ENCODE peak calls at places on chromosomes 5 and 9, in four cellular contexts. One of them, this sample, is unnamed.

GRCh38 chr9:99129091-99129490 is 24.2 kb downstream of the TGFBR1 start:
- DNase-seq in ovary: no peak
- DNase-seq in sigmoid colon: no peak
- DNase-seq in uterus: no peak
- DNase-seq in this sample: no peak

GRCh38 chr5:15365040-15365439 is 134.9 kb upstream of the FBXL7 start:
- DNase-seq in ovary: no peak
- DNase-seq in sigmoid colon: no peak
- DNase-seq in uterus: no peak
- DNase-seq in this sample: no peak

GRCh38 chr5:169421677-169422076 is 120.7 kb upstream of the SLIT3 start:
- DNase-seq in ovary: no peak
- DNase-seq in sigmoid colon: no peak
- DNase-seq in uterus: no peak
- DNase-seq in this sample: no peak

GRCh38 chr5:139880416-139881144 is 85.0 kb downstream of the PSD2 start:
- DNase-seq in ovary: peak; percentile 64
- DNase-seq in sigmoid colon: no peak
- DNase-seq in uterus: no peak
- DNase-seq in this sample: no peak

GRCh38 chr5:175021886-175022285 is 297.5 kb downstream of the MSX2 start:
- DNase-seq in ovary: no peak
- DNase-seq in sigmoid colon: no peak
- DNase-seq in uterus: no peak
- DNase-seq in this sample: no peak

GRCh38 chr5:126511961-126512360 is 83.1 kb downstream of the ALDH7A1 start:
- DNase-seq in ovary: no peak
- DNase-seq in sigmoid colon: no peak
- DNase-seq in uterus: no peak
- DNase-seq in this sample: no peak

GRCh38 chr5:3348576-3349535 is 246.8 kb upstream of the IRX1 start:
- DNase-seq in ovary: no peak
- DNase-seq in sigmoid colon: peak; percentile 48
- DNase-seq in uterus: no peak
- DNase-seq in this sample: no peak

GRCh38 chr5:34538026-34538672 is 118.0 kb upstream of the RAI14 start:
- DNase-seq in ovary: no peak
- DNase-seq in sigmoid colon: no peak
- DNase-seq in uterus: no peak
- DNase-seq in this sample: no peak

GRCh38 chr5:53260446-53260845 is 150.9 kb upstream of the MOCS2 start:
- DNase-seq in ovary: no peak
- DNase-seq in sigmoid colon: no peak
- DNase-seq in uterus: no peak
- DNase-seq in this sample: no peak
- H3K27ac ChIP-seq in ovary: no peak overlapping the region
- H3K27ac ChIP-seq in sigmoid colon: no peak overlapping the region
- H3K27ac ChIP-seq in uterus: no peak overlapping the region
- H3K27ac ChIP-seq in this sample: no peak overlapping the region

GRCh38 chr9:87713278-87713989 is 12.5 kb upstream of the CTSL start:
- DNase-seq in ovary: peak; percentile 81
- DNase-seq in sigmoid colon: peak; percentile 98
- DNase-seq in uterus: peak; percentile 92
- DNase-seq in this sample: peak; percentile 56
- TF ChIP-seq POLR2A in ovary: peak; percentile 19
- TF ChIP-seq POLR2A in sigmoid colon: no peak
- TF ChIP-seq POLR2A in uterus: no peak
- TF ChIP-seq POLR2A in this sample: no peak

DNA sequence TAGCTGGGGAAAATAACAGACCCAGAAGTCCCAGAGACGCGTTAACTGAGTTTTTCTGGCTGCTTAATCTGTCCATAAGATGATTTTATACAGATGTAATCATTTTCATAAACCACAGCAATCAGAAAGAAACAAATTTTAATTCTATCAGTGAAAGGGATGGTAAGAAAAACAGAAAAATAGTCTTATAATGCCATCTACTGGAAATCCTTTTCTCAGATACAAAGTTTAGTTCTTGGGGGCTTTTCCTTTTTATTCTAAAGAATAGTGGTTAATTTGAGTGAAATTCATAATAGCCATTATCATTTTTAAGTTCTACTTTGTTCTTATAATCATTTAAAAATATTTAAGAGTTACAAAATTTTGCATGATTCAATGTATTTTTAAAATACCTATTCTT is 44.4 kb downstream of the DROSHA start:
- DNase-seq in ovary: no peak
- DNase-seq in sigmoid colon: no peak
- DNase-seq in uterus: no peak
- DNase-seq in this sample: no peak
- TF ChIP-seq CTCF in ovary: no peak
- TF ChIP-seq CTCF in sigmoid colon: no peak
- TF ChIP-seq CTCF in uterus: no peak
- TF ChIP-seq CTCF in this sample: no peak

GRCh38 chr9:121169094-121169601 is 32.5 kb downstream of the RAB14 start:
- DNase-seq in ovary: peak; percentile 36
- DNase-seq in sigmoid colon: no peak
- DNase-seq in uterus: no peak
- DNase-seq in this sample: peak; percentile 13

GRCh38 chr9:121173501-121173900 is 28.2 kb downstream of the RAB14 start:
- DNase-seq in ovary: no peak
- DNase-seq in sigmoid colon: no peak
- DNase-seq in uterus: no peak
- DNase-seq in this sample: no peak

GRCh38 chr9:121168052-121168451 is 33.6 kb downstream of the RAB14 start:
- DNase-seq in ovary: no peak
- DNase-seq in sigmoid colon: no peak
- DNase-seq in uterus: no peak
- DNase-seq in this sample: peak; percentile 36

GRCh38 chr9:121172726-121173487 is 28.8 kb downstream of the RAB14 start:
- DNase-seq in ovary: no peak
- DNase-seq in sigmoid colon: no peak
- DNase-seq in uterus: no peak
- DNase-seq in this sample: no peak

DNA sequence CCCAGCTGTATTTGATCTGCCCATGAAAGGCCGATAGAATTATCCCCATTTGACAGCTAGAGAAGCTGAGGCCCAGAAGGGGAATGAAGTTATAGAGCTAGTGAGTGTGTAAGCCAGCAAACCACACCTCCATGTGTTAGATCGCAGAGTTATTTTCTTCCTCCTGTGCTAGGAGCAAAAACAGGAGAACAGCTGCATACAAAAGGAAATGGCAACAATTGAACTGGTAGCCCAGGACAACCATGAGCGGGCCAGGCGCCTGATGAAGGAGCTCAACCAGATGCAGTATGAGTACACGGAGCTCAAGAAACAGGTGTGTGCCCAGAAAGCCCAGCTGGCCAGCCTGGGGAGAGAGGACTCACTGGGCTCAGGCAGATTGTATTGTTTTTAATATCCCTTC is 30.4 kb downstream of the RAB14 start:
- DNase-seq in ovary: no peak
- DNase-seq in sigmoid colon: no peak
- DNase-seq in uterus: no peak
- DNase-seq in this sample: no peak
- H3K27ac ChIP-seq in ovary: no peak overlapping the region
- H3K27ac ChIP-seq in sigmoid colon: no peak overlapping the region
- H3K27ac ChIP-seq in uterus: no peak overlapping the region
- H3K27ac ChIP-seq in this sample: no peak overlapping the region

DNA sequence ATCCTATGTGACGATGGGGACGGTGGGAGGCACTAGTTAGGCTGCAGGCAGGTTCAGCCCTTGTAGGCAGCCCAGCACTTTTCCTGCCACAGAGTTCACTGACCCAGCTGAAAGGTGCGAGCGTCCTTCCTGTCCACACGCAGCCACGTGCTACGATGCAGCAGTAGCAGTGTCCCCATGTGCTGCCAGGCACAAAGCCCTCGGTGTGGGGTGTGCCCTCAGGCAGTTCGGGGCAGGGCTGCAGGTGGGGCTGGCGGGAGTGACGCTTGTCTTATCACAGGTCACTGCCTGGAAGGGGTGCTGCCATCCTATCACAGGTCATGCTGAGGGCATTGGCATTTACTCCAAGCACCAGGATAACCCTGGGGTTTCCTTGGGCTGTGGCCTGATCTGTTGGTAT is 46.8 kb upstream of the CLPTM1L start:
- DNase-seq in ovary: no peak
- DNase-seq in sigmoid colon: no peak
- DNase-seq in uterus: no peak
- DNase-seq in this sample: no peak
- TF ChIP-seq POLR2A in ovary: no peak
- TF ChIP-seq POLR2A in sigmoid colon: no peak
- TF ChIP-seq POLR2A in uterus: no peak
- TF ChIP-seq POLR2A in this sample: no peak

DNA sequence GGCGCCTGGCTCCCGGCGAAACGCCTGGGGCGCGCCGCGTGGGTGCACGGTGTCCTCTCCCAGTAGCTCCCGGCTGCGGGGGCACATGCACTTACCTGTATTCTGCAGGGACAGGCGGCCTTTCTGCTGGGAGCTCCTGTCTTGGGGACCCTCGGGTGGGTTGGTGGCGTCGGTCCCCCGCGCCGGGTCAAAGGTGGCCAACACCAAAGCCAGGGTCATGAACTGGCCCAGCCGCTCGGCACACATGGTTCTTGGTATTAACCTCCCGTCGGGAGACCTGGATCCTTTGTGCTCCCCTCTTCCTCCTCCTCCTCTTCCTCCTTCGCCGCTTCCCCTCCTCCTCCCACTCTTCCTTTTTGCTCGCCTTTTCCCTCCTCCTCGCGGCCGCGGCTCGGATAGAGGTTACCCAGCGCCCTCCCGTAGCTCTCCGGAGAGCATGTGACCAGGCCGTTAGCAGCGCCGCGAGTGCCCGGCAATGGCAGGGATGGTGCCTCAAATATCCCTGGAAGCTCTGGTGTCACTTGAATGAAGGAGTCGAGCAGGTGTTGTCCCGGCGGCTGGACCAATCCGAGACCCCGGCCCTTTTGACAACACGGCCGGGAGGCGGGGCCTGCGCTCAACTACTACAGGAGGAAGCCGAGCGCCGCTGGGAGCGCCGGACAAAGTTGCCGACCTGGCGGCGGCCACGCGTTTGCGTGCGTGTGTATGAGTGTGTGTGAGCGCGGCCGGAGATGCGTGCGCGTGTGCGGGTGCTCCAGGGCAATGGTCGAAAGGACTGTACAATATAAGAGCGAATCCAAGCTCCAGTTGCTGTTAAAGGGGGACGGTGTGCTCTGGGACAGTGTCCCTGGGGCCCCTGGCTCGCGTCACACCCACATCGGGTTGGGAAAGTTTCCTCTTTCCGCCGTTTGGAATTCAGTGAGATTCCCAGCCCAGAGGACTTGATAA is at the start of gene STC2:
- DNase-seq in ovary: peak; percentile 49
- DNase-seq in sigmoid colon: peak; percentile 83
- DNase-seq in uterus: no peak
- DNase-seq in this sample: peak; percentile 92
- TF ChIP-seq CTCF in ovary: no peak
- TF ChIP-seq CTCF in sigmoid colon: no peak
- TF ChIP-seq CTCF in uterus: no peak
- TF ChIP-seq CTCF in this sample: no peak

This sample was measured in thyroid gland.